ENCODE peak calls at places on chromosomes 1 and 21, in five cellular contexts. One of them, this sample, is unnamed.

GRCh38 chr1:70360321-70360720 is 5.8 kb upstream of the ANKRD13C start:
- DNase-seq in cardiac fibroblast: no peak
- DNase-seq in activated CD4-positive, alpha-beta T cell treated with anti-CD3 and anti-CD28 coated beads for 24 hours: no peak
- DNase-seq in astrocyte of the spinal cord: no peak
- DNase-seq in A172: peak; percentile 19
- DNase-seq in this sample: no peak

GRCh38 chr1:244010191-244010590 is 40.9 kb upstream of the ZBTB18 start:
- DNase-seq in astrocyte of the spinal cord: peak; percentile 2
- DNase-seq in cardiac fibroblast: no peak
- DNase-seq in A172: no peak
- DNase-seq in activated CD4-positive, alpha-beta T cell treated with anti-CD3 and anti-CD28 coated beads for 24 hours: peak; percentile 18
- DNase-seq in this sample: no peak

GRCh38 chr1:159079518-159079917 is 3.0 kb upstream of the AIM2 start:
- DNase-seq in cardiac fibroblast: no peak
- DNase-seq in A172: peak; percentile 3
- DNase-seq in activated CD4-positive, alpha-beta T cell treated with anti-CD3 and anti-CD28 coated beads for 24 hours: no peak
- DNase-seq in astrocyte of the spinal cord: no peak
- DNase-seq in this sample: no peak

GRCh38 chr1:158371188-158371953 is 17.7 kb downstream of the CD1E start:
- DNase-seq in activated CD4-positive, alpha-beta T cell treated with anti-CD3 and anti-CD28 coated beads for 24 hours: peak; percentile 19
- DNase-seq in astrocyte of the spinal cord: no peak
- DNase-seq in cardiac fibroblast: no peak
- DNase-seq in A172: no peak
- DNase-seq in this sample: no peak

GRCh38 chr1:70778934-70779333 is 268.7 kb downstream of the PTGER3 start:
- DNase-seq in A172: no peak
- DNase-seq in cardiac fibroblast: no peak
- DNase-seq in activated CD4-positive, alpha-beta T cell treated with anti-CD3 and anti-CD28 coated beads for 24 hours: no peak
- DNase-seq in astrocyte of the spinal cord: no peak
- DNase-seq in this sample: no peak

GRCh38 chr1:145846191-145846590 is 761 bp downstream of the NUDT17 start:
- DNase-seq in cardiac fibroblast: peak; percentile 50
- DNase-seq in activated CD4-positive, alpha-beta T cell treated with anti-CD3 and anti-CD28 coated beads for 24 hours: no peak
- DNase-seq in astrocyte of the spinal cord: peak; percentile 32
- DNase-seq in A172: peak; percentile 25
- DNase-seq in this sample: no peak

GRCh38 chr1:33273961-33274371 is 17.7 kb downstream of the ZNF362 start:
- DNase-seq in cardiac fibroblast: no peak
- DNase-seq in A172: no peak
- DNase-seq in activated CD4-positive, alpha-beta T cell treated with anti-CD3 and anti-CD28 coated beads for 24 hours: no peak
- DNase-seq in astrocyte of the spinal cord: no peak
- DNase-seq in this sample: no peak

GRCh38 chr21:41802684-41803083 is 35.8 kb upstream of the RIPK4 start:
- DNase-seq in A172: peak; percentile 21
- DNase-seq in cardiac fibroblast: peak; percentile 7
- DNase-seq in astrocyte of the spinal cord: peak; percentile 4
- DNase-seq in activated CD4-positive, alpha-beta T cell treated with anti-CD3 and anti-CD28 coated beads for 24 hours: no peak
- DNase-seq in this sample: no peak

GRCh38 chr1:89608627-89609338 is 24.1 kb upstream of the LRRC8C start:
- DNase-seq in activated CD4-positive, alpha-beta T cell treated with anti-CD3 and anti-CD28 coated beads for 24 hours: no peak
- DNase-seq in A172: no peak
- DNase-seq in cardiac fibroblast: no peak
- DNase-seq in astrocyte of the spinal cord: no peak
- DNase-seq in this sample: no peak

GRCh38 chr1:240294566-240294965 is 202.9 kb downstream of the FMN2 start:
- DNase-seq in astrocyte of the spinal cord: peak; percentile 20
- DNase-seq in A172: no peak
- DNase-seq in activated CD4-positive, alpha-beta T cell treated with anti-CD3 and anti-CD28 coated beads for 24 hours: no peak
- DNase-seq in cardiac fibroblast: no peak
- DNase-seq in this sample: no peak

GRCh38 chr1:9161963-9162362 is 33.1 kb upstream of the GPR157 start:
- DNase-seq in cardiac fibroblast: no peak
- DNase-seq in astrocyte of the spinal cord: no peak
- DNase-seq in A172: no peak
- DNase-seq in activated CD4-positive, alpha-beta T cell treated with anti-CD3 and anti-CD28 coated beads for 24 hours: no peak
- DNase-seq in this sample: no peak

GRCh38 chr1:151565500-151566189 is 25.5 kb downstream of the TUFT1 start:
- DNase-seq in activated CD4-positive, alpha-beta T cell treated with anti-CD3 and anti-CD28 coated beads for 24 hours: no peak
- DNase-seq in A172: no peak
- DNase-seq in astrocyte of the spinal cord: no peak
- DNase-seq in cardiac fibroblast: no peak
- DNase-seq in this sample: no peak